ENCODE peak calls at places on chromosomes 16 and 17, in ten cellular contexts. B, P, Y, H, F, L, C, T, N and W are unnamed samples.

GRCh38 chr16:86227801-86228200 is 282.5 kb upstream of the FOXF1 start:
- DNase-seq in B (no peak), P (peak; percentile 60), Y (peak; percentile 58), H (no peak), F (no peak), L (no peak), C (peak; percentile 88), T (no peak), N (no peak), W (peak; percentile 79)

GRCh38 chr16:928526-928925 is 42.3 kb downstream of the LMF1 start:
- DNase-seq in B (no peak), P (no peak), Y (no peak), H (no peak), F (no peak), L (no peak), C (no peak), T (no peak), N (no peak), W (no peak)

GRCh38 chr17:49993423-49994037 is 1.5 kb downstream of the DLX3 start:
- DNase-seq in B (peak; percentile 73), P (peak; percentile 35), Y (no peak), H (no peak), F (peak; percentile 71), L (no peak), C (no peak), T (peak; percentile 20), N (no peak), W (peak; percentile 86)

GRCh38 chr17:62678214-62678919 is 50.9 kb downstream of the MRC2 start:
- DNase-seq in B (peak; percentile 44), P (no peak), Y (no peak), H (no peak), F (no peak), L (no peak), C (no peak), T (no peak), N (no peak), W (no peak)

GRCh38 chr16:87821346-87822001 is 47.8 kb downstream of the SLC7A5 start:
- DNase-seq in B (no peak), P (no peak), Y (no peak), H (no peak), F (no peak), L (no peak), C (no peak), T (no peak), N (no peak), W (no peak)

GRCh38 chr16:30084816-30085159 is 6.9 kb downstream of the TBX6 start:
- DNase-seq in B (peak; percentile 92), P (no peak), Y (no peak), H (peak; percentile 65), F (no peak), L (no peak), C (no peak), T (no peak), N (no peak), W (no peak)

GRCh38 chr16:81695431-81695890 is 83.6 kb upstream of the PLCG2 start:
- DNase-seq in B (no peak), P (no peak), Y (no peak), H (no peak), F (no peak), L (no peak), C (peak; percentile 26), T (no peak), N (no peak), W (no peak)

GRCh38 chr17:42679001-42679491 is 2.3 kb upstream of the PLEKHH3 start:
- DNase-seq in B (no peak), P (peak; percentile 49), Y (no peak), H (peak; percentile 53), F (peak; percentile 76), L (no peak), C (peak; percentile 39), T (no peak), N (peak; percentile 57), W (no peak)

GRCh38 chr17:78762007-78762406 is 20.1 kb downstream of the CYTH1 start:
- DNase-seq in B (no peak), P (no peak), Y (no peak), H (no peak), F (no peak), L (no peak), C (no peak), T (no peak), N (no peak), W (no peak)

GRCh38 chr16:54432481-54433229 is 146.1 kb upstream of the IRX3 start:
- DNase-seq in B (no peak), P (no peak), Y (no peak), H (no peak), F (no peak), L (no peak), C (no peak), T (no peak), N (no peak), W (no peak)

GRCh38 chr17:80284631-80285030 is 24.0 kb downstream of the RNF213 start:
- DNase-seq in B (no peak), P (no peak), Y (no peak), H (no peak), F (no peak), L (no peak), C (no peak), T (no peak), N (no peak), W (no peak)

GRCh38 chr17:39054111-39054645 is 87.0 kb upstream of the FBXO47 start:
- DNase-seq in B (no peak), P (no peak), Y (no peak), H (no peak), F (no peak), L (no peak), C (no peak), T (no peak), N (no peak), W (no peak)

GRCh38 chr17:21376835-21377690 is 906 bp downstream of the KCNJ12 start:
- DNase-seq in B (no peak), P (peak; percentile 62), Y (no peak), H (no peak), F (peak; percentile 19), L (no peak), C (peak; percentile 40), T (no peak), N (peak; percentile 55), W (no peak)

GRCh38 chr16:87363771-87364476 is 19.7 kb downstream of the FBXO31 start:
- DNase-seq in B (no peak), P (no peak), Y (peak; percentile 29), H (no peak), F (no peak), L (no peak), C (peak; percentile 48), T (no peak), N (no peak), W (no peak)

GRCh38 chr17:3935825-3936355 is 19.6 kb upstream of the P2RX1 start:
- DNase-seq in B (no peak), P (peak; percentile 67), Y (peak; percentile 21), H (no peak), F (no peak), L (no peak), C (peak; percentile 43), T (no peak), N (no peak), W (no peak)

GRCh38 chr16:64910351-64910750 is 211.5 kb downstream of the CDH11 start:
- DNase-seq in B (peak; percentile 85), P (peak; percentile 88), Y (peak; percentile 24), H (peak; percentile 21), F (no peak), L (no peak), C (peak; percentile 94), T (no peak), N (no peak), W (no peak)

GRCh38 chr16:57001026-57001669 is 11.8 kb downstream of the NLRC5 start:
- DNase-seq in B (peak; percentile 45), P (no peak), Y (no peak), H (no peak), F (no peak), L (no peak), C (no peak), T (no peak), N (no peak), W (peak; percentile 8)

GRCh38 chr17:11308550-11308949 is 67.5 kb downstream of the SHISA6 start:
- DNase-seq in B (no peak), P (no peak), Y (no peak), H (no peak), F (no peak), L (no peak), C (no peak), T (no peak), N (no peak), W (no peak)

GRCh38 chr17:32849879-32850278 is 27.0 kb downstream of the MYO1D start:
- DNase-seq in B (no peak), P (no peak), Y (no peak), H (no peak), F (no peak), L (no peak), C (peak; percentile 7), T (no peak), N (no peak), W (no peak)